ENCODE peak calls at places on chromosomes 11 and 22, in five cellular contexts. One of them, this sample, is unnamed.

GRCh38 chr22:38828616-38829205 is 15.1 kb downstream of the NPTXR start:
- DNase-seq in skeletal muscle cell: no peak
- DNase-seq in dermis microvascular lymphatic vessel endothelial cell: no peak
- DNase-seq in GM13976: no peak
- DNase-seq in stimulated activated CD4-positive, alpha-beta T cell treated with anti-CD3 and anti-CD28 coated beads, Interleukin-15, amount 100 ng/mL, for 1 hour: no peak
- DNase-seq in this sample: no peak

GRCh38 chr11:75380716-75381420 is 18.4 kb upstream of the RPS3 start:
- DNase-seq in skeletal muscle cell: no peak
- DNase-seq in dermis microvascular lymphatic vessel endothelial cell: no peak
- DNase-seq in GM13976: no peak
- DNase-seq in stimulated activated CD4-positive, alpha-beta T cell treated with anti-CD3 and anti-CD28 coated beads, Interleukin-15, amount 100 ng/mL, for 1 hour: no peak
- DNase-seq in this sample: no peak

GRCh38 chr22:42939941-42940653 is 74.9 kb downstream of the PACSIN2 start:
- DNase-seq in skeletal muscle cell: peak; percentile 74
- DNase-seq in dermis microvascular lymphatic vessel endothelial cell: peak; percentile 98
- DNase-seq in GM13976: no peak
- DNase-seq in stimulated activated CD4-positive, alpha-beta T cell treated with anti-CD3 and anti-CD28 coated beads, Interleukin-15, amount 100 ng/mL, for 1 hour: no peak
- DNase-seq in this sample: no peak

GRCh38 chr11:33015621-33016551 is at the start of gene DEPDC7:
- DNase-seq in skeletal muscle cell: peak; percentile 53
- DNase-seq in dermis microvascular lymphatic vessel endothelial cell: peak; percentile 58
- DNase-seq in GM13976: peak; percentile 89
- DNase-seq in stimulated activated CD4-positive, alpha-beta T cell treated with anti-CD3 and anti-CD28 coated beads, Interleukin-15, amount 100 ng/mL, for 1 hour: peak; percentile 75
- DNase-seq in this sample: peak; percentile 53

GRCh38 chr11:47178305-47178704 is 1.6 kb upstream of the ARFGAP2 start:
- DNase-seq in skeletal muscle cell: no peak
- DNase-seq in dermis microvascular lymphatic vessel endothelial cell: no peak
- DNase-seq in GM13976: no peak
- DNase-seq in stimulated activated CD4-positive, alpha-beta T cell treated with anti-CD3 and anti-CD28 coated beads, Interleukin-15, amount 100 ng/mL, for 1 hour: no peak
- DNase-seq in this sample: no peak

GRCh38 chr22:44828193-44828592 is 75.8 kb downstream of the ARHGAP8 start:
- DNase-seq in skeletal muscle cell: no peak
- DNase-seq in dermis microvascular lymphatic vessel endothelial cell: no peak
- DNase-seq in GM13976: peak; percentile 69
- DNase-seq in stimulated activated CD4-positive, alpha-beta T cell treated with anti-CD3 and anti-CD28 coated beads, Interleukin-15, amount 100 ng/mL, for 1 hour: no peak
- DNase-seq in this sample: no peak

GRCh38 chr11:116852261-116853125 is 15.1 kb upstream of the APOA1 start:
- DNase-seq in skeletal muscle cell: no peak
- DNase-seq in dermis microvascular lymphatic vessel endothelial cell: peak; percentile 21
- DNase-seq in GM13976: peak; percentile 57
- DNase-seq in stimulated activated CD4-positive, alpha-beta T cell treated with anti-CD3 and anti-CD28 coated beads, Interleukin-15, amount 100 ng/mL, for 1 hour: no peak
- DNase-seq in this sample: no peak

GRCh38 chr11:7281083-7281482 is 29.4 kb downstream of the SYT9 start:
- DNase-seq in skeletal muscle cell: no peak
- DNase-seq in dermis microvascular lymphatic vessel endothelial cell: peak; percentile 67
- DNase-seq in GM13976: no peak
- DNase-seq in stimulated activated CD4-positive, alpha-beta T cell treated with anti-CD3 and anti-CD28 coated beads, Interleukin-15, amount 100 ng/mL, for 1 hour: no peak
- DNase-seq in this sample: peak; percentile 21

GRCh38 chr11:64563966-64564365 is 27.1 kb upstream of the SLC22A12 start:
- DNase-seq in skeletal muscle cell: no peak
- DNase-seq in dermis microvascular lymphatic vessel endothelial cell: no peak
- DNase-seq in GM13976: no peak
- DNase-seq in stimulated activated CD4-positive, alpha-beta T cell treated with anti-CD3 and anti-CD28 coated beads, Interleukin-15, amount 100 ng/mL, for 1 hour: no peak
- DNase-seq in this sample: no peak

GRCh38 chr11:17013548-17014320 is 480 bp downstream of the PLEKHA7 start:
- DNase-seq in skeletal muscle cell: no peak
- DNase-seq in dermis microvascular lymphatic vessel endothelial cell: no peak
- DNase-seq in GM13976: peak; percentile 53
- DNase-seq in stimulated activated CD4-positive, alpha-beta T cell treated with anti-CD3 and anti-CD28 coated beads, Interleukin-15, amount 100 ng/mL, for 1 hour: peak; percentile 14
- DNase-seq in this sample: no peak

GRCh38 chr11:121478226-121478894 is 25.6 kb upstream of the SORL1-AS1 start:
- DNase-seq in skeletal muscle cell: no peak
- DNase-seq in dermis microvascular lymphatic vessel endothelial cell: no peak
- DNase-seq in GM13976: no peak
- DNase-seq in stimulated activated CD4-positive, alpha-beta T cell treated with anti-CD3 and anti-CD28 coated beads, Interleukin-15, amount 100 ng/mL, for 1 hour: no peak
- DNase-seq in this sample: no peak

GRCh38 chr11:80466570-80466969 is 1025.7 kb upstream of the TENM4 start:
- DNase-seq in skeletal muscle cell: no peak
- DNase-seq in dermis microvascular lymphatic vessel endothelial cell: no peak
- DNase-seq in GM13976: no peak
- DNase-seq in stimulated activated CD4-positive, alpha-beta T cell treated with anti-CD3 and anti-CD28 coated beads, Interleukin-15, amount 100 ng/mL, for 1 hour: no peak
- DNase-seq in this sample: no peak

GRCh38 chr11:119284344-119285157 is 32.4 kb downstream of the MCAM start:
- DNase-seq in skeletal muscle cell: no peak
- DNase-seq in dermis microvascular lymphatic vessel endothelial cell: peak; percentile 49
- DNase-seq in GM13976: peak; percentile 73
- DNase-seq in stimulated activated CD4-positive, alpha-beta T cell treated with anti-CD3 and anti-CD28 coated beads, Interleukin-15, amount 100 ng/mL, for 1 hour: no peak
- DNase-seq in this sample: peak; percentile 27

GRCh38 chr11:77118086-77118485 is 10.0 kb upstream of the MYO7A start:
- DNase-seq in skeletal muscle cell: no peak
- DNase-seq in dermis microvascular lymphatic vessel endothelial cell: no peak
- DNase-seq in GM13976: no peak
- DNase-seq in stimulated activated CD4-positive, alpha-beta T cell treated with anti-CD3 and anti-CD28 coated beads, Interleukin-15, amount 100 ng/mL, for 1 hour: no peak
- DNase-seq in this sample: no peak

GRCh38 chr22:30694638-30695350 is at the start of gene OSBP2:
- DNase-seq in skeletal muscle cell: no peak
- DNase-seq in dermis microvascular lymphatic vessel endothelial cell: peak; percentile 51
- DNase-seq in GM13976: peak; percentile 63
- DNase-seq in stimulated activated CD4-positive, alpha-beta T cell treated with anti-CD3 and anti-CD28 coated beads, Interleukin-15, amount 100 ng/mL, for 1 hour: peak; percentile 26
- DNase-seq in this sample: peak; percentile 83

GRCh38 chr11:116355104-116355503 is 417.7 kb downstream of the BUD13 start:
- DNase-seq in skeletal muscle cell: no peak
- DNase-seq in dermis microvascular lymphatic vessel endothelial cell: no peak
- DNase-seq in GM13976: no peak
- DNase-seq in stimulated activated CD4-positive, alpha-beta T cell treated with anti-CD3 and anti-CD28 coated beads, Interleukin-15, amount 100 ng/mL, for 1 hour: no peak
- DNase-seq in this sample: no peak

GRCh38 chr22:49855491-49855911 is 1.9 kb downstream of the ZBED4 start:
- DNase-seq in skeletal muscle cell: no peak
- DNase-seq in dermis microvascular lymphatic vessel endothelial cell: peak; percentile 39
- DNase-seq in GM13976: no peak
- DNase-seq in stimulated activated CD4-positive, alpha-beta T cell treated with anti-CD3 and anti-CD28 coated beads, Interleukin-15, amount 100 ng/mL, for 1 hour: no peak
- DNase-seq in this sample: no peak

GRCh38 chr11:70460959-70461358 is 62.6 kb downstream of the CTTN start:
- DNase-seq in skeletal muscle cell: no peak
- DNase-seq in dermis microvascular lymphatic vessel endothelial cell: no peak
- DNase-seq in GM13976: no peak
- DNase-seq in stimulated activated CD4-positive, alpha-beta T cell treated with anti-CD3 and anti-CD28 coated beads, Interleukin-15, amount 100 ng/mL, for 1 hour: no peak
- DNase-seq in this sample: no peak

GRCh38 chr11:74822187-74822586 is 73.5 kb downstream of the RNF169 start:
- DNase-seq in skeletal muscle cell: peak; percentile 25
- DNase-seq in dermis microvascular lymphatic vessel endothelial cell: peak; percentile 96
- DNase-seq in GM13976: no peak
- DNase-seq in stimulated activated CD4-positive, alpha-beta T cell treated with anti-CD3 and anti-CD28 coated beads, Interleukin-15, amount 100 ng/mL, for 1 hour: no peak
- DNase-seq in this sample: peak; percentile 61

GRCh38 chr22:31290494-31291402 is 1.5 kb downstream of the PIK3IP1 start:
- DNase-seq in skeletal muscle cell: peak; percentile 67
- DNase-seq in dermis microvascular lymphatic vessel endothelial cell: peak; percentile 98
- DNase-seq in GM13976: peak; percentile 97
- DNase-seq in stimulated activated CD4-positive, alpha-beta T cell treated with anti-CD3 and anti-CD28 coated beads, Interleukin-15, amount 100 ng/mL, for 1 hour: peak; percentile 88
- DNase-seq in this sample: peak; percentile 95